ENCODE peak calls at places on chromosomes 2 and 18, in seven cellular contexts. W is uterus; R is effector memory CD4-positive, alpha-beta T cell; N is SJSA1; E is H7; V is adrenal gland; C is astrocyte of the spinal cord. B is an unnamed sample.
A peak's percentile ranks its signal among the peaks of the same experiment; 100 is the strongest.

GRCh38 chr2:228681426-228681825 is 499.9 kb upstream of the SPHKAP start:
- DNase-seq in W (no peak), R (no peak), N (no peak), E (peak; percentile 18), V (peak; percentile 60), C (peak; percentile 73), B (no peak)

GRCh38 chr2:60353406-60353800 is 200.1 kb downstream of the BCL11A start:
- DNase-seq in W (no peak), R (no peak), N (no peak), E (peak; percentile 58), V (no peak), C (no peak), B (no peak)

GRCh38 chr2:161972232-161972631 is 101.8 kb downstream of the DPP4 start:
- DNase-seq in W (no peak), R (no peak), N (no peak), E (no peak), V (no peak), C (no peak), B (no peak)

GRCh38 chr2:68853035-68853434 is 18.2 kb downstream of the BMP10 start:
- DNase-seq in W (no peak), R (no peak), N (no peak), E (no peak), V (no peak), C (peak; percentile 9), B (peak; percentile 6)

GRCh38 chr2:37376421-37377186 is 32.2 kb downstream of the QPCT start:
- DNase-seq in W (peak; percentile 76), R (no peak), N (peak; percentile 91), E (no peak), V (peak; percentile 92), C (peak; percentile 86), B (peak; percentile 70)

GRCh38 chr18:48905541-48905940 is 45.2 kb downstream of the SMAD7 start:
- DNase-seq in W (no peak), R (no peak), N (no peak), E (no peak), V (no peak), C (no peak), B (no peak)

GRCh38 chr2:174607584-174607983 is 10.0 kb upstream of the WIPF1 start:
- DNase-seq in W (no peak), R (no peak), N (no peak), E (no peak), V (no peak), C (no peak), B (no peak)

GRCh38 chr2:234981197-234982095 is 29.6 kb downstream of the SH3BP4 start:
- DNase-seq in W (peak; percentile 72), R (no peak), N (peak; percentile 100), E (peak; percentile 80), V (peak; percentile 79), C (peak; percentile 99), B (peak; percentile 96)

GRCh38 chr2:207772081-207772843 is 2.6 kb upstream of the FZD5 start:
- DNase-seq in W (peak; percentile 20), R (no peak), N (no peak), E (peak; percentile 69), V (no peak), C (no peak), B (no peak)

GRCh38 chr18:78514910-78515670 is 464.5 kb upstream of the SALL3 start:
- DNase-seq in W (no peak), R (no peak), N (no peak), E (peak; percentile 27), V (peak; percentile 28), C (no peak), B (no peak)

GRCh38 chr2:70518557-70518956 is 35.1 kb downstream of the TGFA start:
- DNase-seq in W (no peak), R (no peak), N (no peak), E (no peak), V (no peak), C (no peak), B (no peak)

GRCh38 chr18:3498705-3499451 is 48.9 kb downstream of the TGIF1 start:
- DNase-seq in W (peak; percentile 27), R (no peak), N (no peak), E (peak; percentile 88), V (peak; percentile 60), C (peak; percentile 43), B (peak; percentile 6)

GRCh38 chr2:147008481-147008880 is 836.3 kb upstream of the ACVR2A start:
- DNase-seq in W (no peak), R (no peak), N (no peak), E (no peak), V (no peak), C (no peak), B (no peak)

GRCh38 chr2:50773533-50773932 is 258.4 kb downstream of the NRXN1 start:
- DNase-seq in W (no peak), R (no peak), N (no peak), E (no peak), V (no peak), C (no peak), B (no peak)

GRCh38 chr2:141660232-141660631 is 470.6 kb downstream of the LRP1B start:
- DNase-seq in W (no peak), R (no peak), N (no peak), E (no peak), V (no peak), C (no peak), B (no peak)

GRCh38 chr2:160918909-160919503 is 241.2 kb upstream of the TANK start:
- DNase-seq in W (no peak), R (peak; percentile 14), N (no peak), E (peak; percentile 54), V (peak; percentile 81), C (peak; percentile 55), B (no peak)

GRCh38 chr2:212154392-212154791 is 384.2 kb downstream of the ERBB4 start:
- DNase-seq in W (no peak), R (no peak), N (no peak), E (no peak), V (no peak), C (no peak), B (no peak)

GRCh38 chr2:149661844-149662243 is 74.3 kb upstream of the MMADHC start:
- DNase-seq in W (no peak), R (no peak), N (peak; percentile 36), E (no peak), V (no peak), C (peak; percentile 74), B (peak; percentile 52)

GRCh38 chr2:230942920-230943896 is 18.2 kb upstream of the GPR55 start:
- DNase-seq in W (no peak), R (no peak), N (no peak), E (peak; percentile 54), V (peak; percentile 48), C (peak; percentile 24), B (no peak)

GRCh38 chr2:160278889-160279196 is 78.8 kb upstream of the ITGB6 start:
- DNase-seq in W (no peak), R (no peak), N (no peak), E (no peak), V (no peak), C (peak; percentile 49), B (no peak)

GRCh38 chr2:241798631-241799521 is 10.1 kb upstream of the NEU4 start:
- DNase-seq in W (no peak), R (no peak), N (no peak), E (peak; percentile 48), V (peak; percentile 45), C (no peak), B (no peak)

GRCh38 chr18:10754128-10754527 is 228.3 kb downstream of the NAPG start:
- DNase-seq in W (no peak), R (no peak), N (no peak), E (no peak), V (no peak), C (no peak), B (no peak)

GRCh38 chr18:79624356-79624961 is 55.1 kb upstream of the CTDP1 start:
- DNase-seq in W (no peak), R (no peak), N (no peak), E (no peak), V (no peak), C (no peak), B (no peak)

GRCh38 chr18:46283895-46284295 is 179.7 kb downstream of the HAUS1 start:
- DNase-seq in W (no peak), R (no peak), N (no peak), E (peak; percentile 66), V (no peak), C (no peak), B (no peak)

GRCh38 chr2:120134263-120134662 is 88.9 kb downstream of the TMEM185B start:
- DNase-seq in W (no peak), R (no peak), N (peak; percentile 84), E (peak; percentile 14), V (no peak), C (peak; percentile 98), B (peak; percentile 79)

DNA sequence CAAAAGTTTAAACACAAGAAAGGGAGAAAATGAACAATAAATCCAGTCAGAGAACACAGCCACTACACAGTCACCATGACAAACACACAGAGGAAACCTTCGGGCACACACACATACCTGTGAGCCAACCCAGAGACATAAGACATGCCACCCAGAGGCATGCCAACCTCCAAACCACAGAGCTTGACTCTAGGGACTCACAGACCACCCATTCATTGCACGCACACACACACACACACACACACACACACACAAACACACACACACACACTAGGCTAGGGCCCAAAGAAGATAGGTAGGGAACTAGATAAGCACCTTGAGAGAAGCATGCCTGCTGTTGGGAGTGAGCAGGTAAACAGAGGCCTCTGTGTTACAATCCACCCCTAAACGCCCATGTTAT is 9.1 kb downstream of the SIX3 start:
- DNase-seq in W (no peak), R (no peak), N (no peak), E (no peak), V (no peak), C (no peak), B (no peak)
- H3K4me3 ChIP-seq in W (no peak overlapping the region), R (no peak overlapping the region), N (no peak overlapping the region), E (no peak overlapping the region), V (no peak overlapping the region), C (no peak overlapping the region), B (no peak overlapping the region)

DNA sequence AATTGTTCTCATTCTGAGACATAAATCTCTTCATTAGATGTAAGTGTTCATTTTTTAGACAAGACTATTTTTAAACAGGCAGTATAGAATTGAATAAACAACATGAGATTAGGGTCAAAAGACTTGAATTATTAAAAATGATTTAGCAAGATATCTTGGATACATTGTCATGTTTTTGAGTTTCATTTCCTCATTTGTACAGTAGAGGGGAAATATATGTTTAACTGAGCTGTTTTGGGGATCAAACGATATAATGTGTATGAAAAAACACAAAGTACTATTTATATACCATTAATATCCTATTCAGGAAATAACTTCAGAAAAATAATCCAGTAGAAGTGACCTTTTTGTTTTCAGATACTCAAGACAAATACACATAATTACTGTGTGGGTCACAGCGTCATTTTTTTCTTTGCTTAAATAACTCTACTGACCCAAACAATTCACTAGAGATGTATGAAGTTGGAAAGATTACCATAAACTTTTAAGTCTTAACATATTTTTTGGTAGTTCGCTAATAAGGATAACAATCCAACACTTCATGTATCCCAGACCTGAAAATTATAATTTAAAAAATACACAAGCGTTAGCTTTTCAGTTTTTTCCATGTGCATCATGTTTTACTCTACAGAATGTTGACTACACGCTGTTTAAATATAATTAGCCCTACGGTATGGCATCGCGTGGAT is 876 bp upstream of the ASXL3 start:
- DNase-seq in W (no peak), R (no peak), N (no peak), E (no peak), V (no peak), C (no peak), B (no peak)
- H3K4me3 ChIP-seq in W (peak overlapping the region; percentile 81), R (no peak overlapping the region), N (no peak overlapping the region), E (peak overlapping the region; percentile 73), V (peak overlapping the region; percentile 65), C (peak overlapping the region; percentile 75), B (peak overlapping the region; percentile 74)

GRCh38 chr2:85323351-85323987 is 4.3 kb downstream of the TGOLN2 start:
- DNase-seq in W (no peak), R (no peak), N (no peak), E (no peak), V (no peak), C (no peak), B (no peak)
- H3K4me3 ChIP-seq in W (no peak overlapping the region), R (peak overlapping the region; percentile 17), N (no peak overlapping the region), E (no peak overlapping the region), V (no peak overlapping the region), C (no peak overlapping the region), B (no peak overlapping the region)

GRCh38 chr2:17557596-17557995 is 17.1 kb downstream of the VSNL1 start:
- DNase-seq in W (no peak), R (no peak), N (no peak), E (peak; percentile 17), V (no peak), C (no peak), B (no peak)
- H3K4me3 ChIP-seq in W (no peak overlapping the region), R (no peak overlapping the region), N (no peak overlapping the region), E (no peak overlapping the region), V (no peak overlapping the region), C (no peak overlapping the region), B (no peak overlapping the region)